ENCODE peak calls at places on chromosomes 3 and 15, in five cellular contexts. J is SK-N-SH, B is HepG2, Y is GM12878, M is K562. O is an unnamed sample.

GRCh38 chr3:12479919-12480425 is 4.3 kb upstream of the TSEN2 start:
- DNase-seq in M (peak; percentile 72), Y (no peak), B (peak; percentile 66), J (peak; percentile 75), O (peak; percentile 71)

GRCh38 chr3:42894693-42895092 is 11.2 kb upstream of the ZNF662 start:
- DNase-seq in Y (no peak), J (no peak), B (peak; percentile 42), M (no peak), O (no peak)

GRCh38 chr3:127373701-127374625 is 86.1 kb upstream of the PRR20G start:
- DNase-seq in M (peak; percentile 54), B (no peak), J (no peak), Y (no peak), O (no peak)

GRCh38 chr3:61315874-61316273 is 64.6 kb upstream of the FHIT start:
- DNase-seq in J (no peak), B (peak; percentile 1), Y (no peak), M (no peak), O (no peak)

GRCh38 chr3:94069242-94069813 is 6.5 kb downstream of the NSUN3 start:
- DNase-seq in J (peak; percentile 11), M (no peak), Y (no peak), B (peak; percentile 3), O (no peak)

GRCh38 chr3:194090716-194091115 is 45.2 kb upstream of the HES1 start:
- DNase-seq in J (no peak), M (no peak), B (no peak), Y (no peak), O (no peak)

GRCh38 chr3:61574854-61575253 is 13.5 kb downstream of the PTPRG start:
- DNase-seq in B (no peak), Y (no peak), M (no peak), J (no peak), O (no peak)

GRCh38 chr3:115081444-115081843 is 65.6 kb downstream of the ZBTB20 start:
- DNase-seq in Y (no peak), J (no peak), B (no peak), M (no peak), O (no peak)

GRCh38 chr15:75928680-75929608 is 25.3 kb downstream of the FBXO22 start:
- DNase-seq in B (peak; percentile 20), M (peak; percentile 38), J (peak; percentile 10), Y (no peak), O (peak; percentile 25)

GRCh38 chr3:189267981-189268613 is 96.3 kb downstream of the TPRG1 start:
- DNase-seq in J (no peak), B (peak; percentile 2), M (no peak), Y (no peak), O (no peak)

GRCh38 chr3:143352031-143352623 is 232.6 kb downstream of the CHST2 start:
- DNase-seq in B (no peak), Y (no peak), J (no peak), M (no peak), O (no peak)

GRCh38 chr3:196620228-196620627 is 19.3 kb upstream of the NRROS start:
- DNase-seq in B (no peak), Y (no peak), J (no peak), M (peak; percentile 60), O (no peak)

GRCh38 chr15:46892621-46893160 is 824.6 kb upstream of the SEMA6D start:
- DNase-seq in J (peak; percentile 1), Y (no peak), M (no peak), B (no peak), O (no peak)

GRCh38 chr3:11155341-11156025 is 1.2 kb downstream of the HRH1 start:
- DNase-seq in J (peak; percentile 86), Y (no peak), M (peak; percentile 43), B (peak; percentile 24), O (peak; percentile 73)

GRCh38 chr3:10361375-10361774 is 40.5 kb upstream of the SEC13 start:
- DNase-seq in M (no peak), B (no peak), Y (no peak), J (no peak), O (no peak)

GRCh38 chr3:122786067-122786466 is 7.6 kb downstream of the HSPBAP1 start:
- DNase-seq in M (no peak), B (peak; percentile 40), J (no peak), Y (no peak), O (no peak)

GRCh38 chr15:36469567-36469966 is 109.9 kb upstream of the CDIN1 start:
- DNase-seq in J (no peak), Y (no peak), B (no peak), M (no peak), O (no peak)

GRCh38 chr3:182364723-182365650 is 428.3 kb upstream of the ATP11B start:
- DNase-seq in J (peak; percentile 46), B (no peak), Y (no peak), M (peak; percentile 62), O (no peak)

GRCh38 chr3:131036200-131036816 is 9.6 kb downstream of the NEK11 start:
- DNase-seq in J (no peak), Y (no peak), M (no peak), B (no peak), O (no peak)

GRCh38 chr15:86624261-86625036 is 544.8 kb downstream of the AGBL1 start:
- DNase-seq in J (peak; percentile 57), Y (no peak), B (peak; percentile 73), M (no peak), O (peak; percentile 14)

DNA sequence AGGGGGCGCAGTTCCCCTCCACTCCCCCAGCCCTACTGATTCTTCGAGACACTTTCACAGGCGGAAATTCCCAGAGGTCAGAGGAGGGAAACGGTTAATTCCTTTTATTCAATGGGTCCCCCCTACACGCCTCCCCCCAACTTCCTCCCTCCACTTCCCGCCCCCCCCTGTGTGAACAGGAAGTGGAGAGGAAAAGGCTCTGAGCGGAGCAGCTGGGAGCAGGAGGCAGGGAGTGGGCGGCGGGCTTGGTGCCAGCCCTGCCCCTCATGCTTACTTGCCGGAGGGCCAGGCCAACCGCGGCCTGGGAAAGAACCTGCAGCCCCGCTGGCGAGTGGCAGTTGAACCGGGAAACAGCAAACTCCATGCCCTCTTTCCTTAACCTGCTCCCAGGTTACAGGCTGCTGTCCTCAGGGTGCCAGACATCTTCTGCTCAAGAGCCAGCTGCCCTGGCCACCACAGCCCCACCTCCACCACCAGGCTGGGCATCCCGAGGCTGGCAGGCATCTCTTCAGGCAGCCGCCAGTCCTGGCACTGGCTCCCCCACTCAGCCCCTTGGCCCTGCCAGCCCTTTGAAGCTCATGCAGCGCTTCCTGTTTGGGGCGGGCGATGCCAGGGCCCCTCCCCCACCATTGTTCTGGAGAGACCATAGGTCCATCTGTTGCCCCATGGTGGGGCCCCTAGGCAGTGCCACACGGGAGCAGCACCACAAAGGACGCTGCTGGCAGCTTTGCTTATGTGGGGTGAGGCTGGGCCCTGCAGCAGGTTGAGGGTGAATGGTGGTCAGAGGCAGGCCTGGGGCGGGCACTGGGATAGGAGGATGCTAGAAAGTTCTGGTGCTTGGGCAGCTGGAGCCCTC is 12.9 kb downstream of the VPS18 start:
- DNase-seq in J (peak; percentile 72), M (no peak), B (no peak), Y (no peak), O (no peak)
- TF ChIP-seq JUND in J (no peak), M (no peak), B (no peak), Y (no peak), O (no peak)

DNA sequence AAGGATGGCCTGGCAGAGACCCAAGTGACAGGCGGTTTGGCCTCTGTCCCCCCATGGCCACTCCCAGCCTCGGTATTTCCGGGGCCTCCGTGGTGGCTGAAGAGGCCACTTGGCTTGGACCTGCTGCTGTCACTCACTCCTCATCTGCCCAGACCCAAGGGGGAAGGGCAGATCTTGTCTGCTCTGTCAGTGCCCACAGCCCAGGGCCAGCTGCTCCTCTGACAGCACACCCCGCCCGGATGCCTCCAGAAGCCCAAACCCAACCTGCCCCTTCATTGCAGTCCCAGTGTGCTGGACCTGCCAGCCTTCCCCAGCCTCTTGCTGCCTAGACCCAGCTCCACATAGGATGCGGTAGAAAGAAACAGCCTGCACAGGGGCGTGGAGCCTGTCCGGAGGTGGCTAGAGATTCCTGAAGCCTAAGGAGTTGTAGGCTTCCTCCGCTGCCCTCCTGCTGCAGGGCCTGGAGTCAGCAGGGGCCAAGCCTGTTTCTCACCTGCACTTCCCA is 52.0 kb downstream of the MAGEF1 start:
- DNase-seq in M (no peak), Y (no peak), J (peak; percentile 74), B (peak; percentile 47), O (peak; percentile 50)
- TF ChIP-seq JUND in M (no peak), Y (no peak), J (no peak), B (no peak), O (no peak)

DNA sequence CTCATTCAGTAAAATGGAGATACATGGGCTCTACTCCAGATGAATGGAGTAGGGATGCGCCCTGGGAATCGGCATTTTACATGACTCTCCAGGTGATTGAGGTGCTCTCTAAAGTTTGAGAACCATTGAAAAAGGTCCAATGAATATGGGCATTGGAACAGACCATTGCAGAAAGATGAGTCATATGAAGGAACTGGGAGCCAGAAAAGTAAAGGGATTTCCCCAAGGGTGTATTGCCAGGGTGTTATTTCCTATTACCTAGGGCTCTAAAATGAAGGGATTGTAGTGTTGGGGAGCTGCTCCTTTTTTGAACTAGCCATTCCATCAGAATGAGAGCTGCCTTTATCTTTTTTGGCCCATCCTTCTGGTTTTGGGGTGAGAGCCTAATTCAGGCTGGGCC is 21.7 kb downstream of the CLDN11 start:
- DNase-seq in Y (no peak), M (no peak), B (no peak), J (no peak), O (no peak)
- TF ChIP-seq JUND in Y (no peak), M (peak; percentile 15), B (no peak), J (peak; percentile 30), O (no peak)

GRCh38 chr3:136787226-136787793 is 31.6 kb upstream of the SLC35G2 start:
- DNase-seq in J (no peak), B (peak; percentile 27), Y (no peak), M (peak; percentile 11), O (peak; percentile 32)
- TF ChIP-seq JUND in J (no peak), B (no peak), Y (no peak), M (no peak), O (no peak)

DNA sequence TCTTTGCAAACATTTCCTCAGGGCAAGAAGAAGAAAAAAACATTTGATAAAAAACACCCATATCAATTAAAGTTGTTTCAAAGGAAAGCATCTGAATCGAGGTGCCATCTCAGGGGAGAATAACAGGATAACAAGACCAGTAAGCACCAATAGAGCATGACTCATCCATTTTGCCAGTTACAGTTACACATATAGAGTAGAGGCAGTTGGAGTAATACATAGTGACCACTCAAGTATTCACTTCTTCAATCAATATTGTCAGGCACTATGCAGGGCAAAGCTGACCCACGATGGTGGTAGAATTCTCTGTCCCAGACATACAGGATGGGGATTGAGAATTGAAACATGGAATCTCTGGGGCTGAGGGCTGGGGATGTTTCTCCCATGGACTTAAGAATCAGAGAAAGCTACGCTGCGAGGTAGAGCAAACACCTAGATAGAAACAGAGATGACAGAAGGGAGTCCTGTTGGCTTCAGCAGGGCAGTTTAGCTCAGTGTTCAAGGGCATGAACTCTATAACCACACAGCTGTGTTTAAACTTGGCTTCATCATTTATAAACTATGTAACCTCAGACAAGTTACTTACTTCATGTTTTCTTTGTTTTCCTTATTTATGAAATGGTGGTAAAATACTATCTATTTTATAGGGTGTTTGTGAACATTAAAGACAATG is 186.4 kb upstream of the NANOGP8 start:
- DNase-seq in J (no peak), B (no peak), Y (no peak), M (no peak), O (no peak)
- TF ChIP-seq JUND in J (no peak), B (no peak), Y (no peak), M (no peak), O (no peak)

DNA sequence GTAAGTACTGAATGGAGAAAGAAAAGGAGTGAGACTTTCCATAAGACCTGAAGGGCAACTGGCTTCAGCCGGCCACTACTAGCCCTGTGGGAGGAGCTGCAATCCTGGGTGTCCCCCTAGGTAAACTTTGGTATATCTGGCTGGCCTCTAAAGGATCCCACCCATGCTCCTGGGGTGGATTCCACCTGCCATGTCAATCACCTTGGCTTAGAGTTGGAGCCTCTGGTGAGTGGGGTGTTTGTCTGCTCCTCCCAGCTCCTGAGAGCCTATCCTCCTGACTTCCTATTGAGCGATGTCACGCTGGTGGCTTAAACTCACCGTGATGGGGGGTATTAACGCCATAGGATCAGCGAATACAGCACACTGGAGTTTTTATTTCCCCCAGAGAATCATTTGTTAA is 2.6 kb downstream of the SPTBN5 start:
- DNase-seq in M (no peak), J (no peak), Y (no peak), B (no peak), O (no peak)
- TF ChIP-seq JUND in M (no peak), J (no peak), Y (no peak), B (no peak), O (no peak)